ENCODE peak calls at places on chromosome 10, in nine cellular contexts. One of them, this sample, is unnamed.

GRCh38 chr10:112532053-112532658 is 85.1 kb downstream of the VTI1A start:
- DNase-seq in left lung: no peak
- DNase-seq in hepatocyte: no peak
- DNase-seq in SJSA1: no peak
- DNase-seq in H7: no peak
- DNase-seq in PC-3: no peak
- DNase-seq in uterus: no peak
- DNase-seq in mesenchymal stem cell: peak; percentile 16
- DNase-seq in CD8-positive, alpha-beta memory T cell: no peak
- DNase-seq in this sample: peak; percentile 36

GRCh38 chr10:101285519-101286070 is 56.3 kb upstream of the LBX1 start:
- DNase-seq in left lung: no peak
- DNase-seq in hepatocyte: no peak
- DNase-seq in SJSA1: no peak
- DNase-seq in H7: peak; percentile 96
- DNase-seq in PC-3: no peak
- DNase-seq in uterus: no peak
- DNase-seq in mesenchymal stem cell: no peak
- DNase-seq in CD8-positive, alpha-beta memory T cell: no peak
- DNase-seq in this sample: no peak

GRCh38 chr10:77016278-77016815 is 621.3 kb downstream of the KCNMA1 start:
- DNase-seq in left lung: no peak
- DNase-seq in hepatocyte: no peak
- DNase-seq in SJSA1: no peak
- DNase-seq in H7: no peak
- DNase-seq in PC-3: peak; percentile 99
- DNase-seq in uterus: no peak
- DNase-seq in mesenchymal stem cell: no peak
- DNase-seq in CD8-positive, alpha-beta memory T cell: no peak
- DNase-seq in this sample: no peak

GRCh38 chr10:63105811-63106755 is 27.0 kb upstream of the NRBF2 start:
- DNase-seq in left lung: no peak
- DNase-seq in hepatocyte: no peak
- DNase-seq in SJSA1: peak; percentile 79
- DNase-seq in H7: no peak
- DNase-seq in PC-3: peak; percentile 92
- DNase-seq in uterus: peak; percentile 42
- DNase-seq in mesenchymal stem cell: peak; percentile 40
- DNase-seq in CD8-positive, alpha-beta memory T cell: no peak
- DNase-seq in this sample: no peak

GRCh38 chr10:48511066-48511854 is 93.6 kb downstream of the ARHGAP22 start:
- DNase-seq in left lung: no peak
- DNase-seq in hepatocyte: no peak
- DNase-seq in SJSA1: no peak
- DNase-seq in H7: no peak
- DNase-seq in PC-3: no peak
- DNase-seq in uterus: no peak
- DNase-seq in mesenchymal stem cell: no peak
- DNase-seq in CD8-positive, alpha-beta memory T cell: no peak
- DNase-seq in this sample: no peak

GRCh38 chr10:30433286-30433778 is 652 bp upstream of the MAP3K8 start:
- DNase-seq in left lung: peak; percentile 90
- DNase-seq in hepatocyte: peak; percentile 90
- DNase-seq in SJSA1: peak; percentile 83
- DNase-seq in H7: peak; percentile 80
- DNase-seq in PC-3: peak; percentile 61
- DNase-seq in uterus: peak; percentile 84
- DNase-seq in mesenchymal stem cell: peak; percentile 88
- DNase-seq in CD8-positive, alpha-beta memory T cell: peak; percentile 42
- DNase-seq in this sample: peak; percentile 70

GRCh38 chr10:35614312-35614711 is 9.2 kb downstream of the GJD4 start:
- DNase-seq in left lung: no peak
- DNase-seq in hepatocyte: no peak
- DNase-seq in SJSA1: no peak
- DNase-seq in H7: no peak
- DNase-seq in PC-3: peak; percentile 48
- DNase-seq in uterus: no peak
- DNase-seq in mesenchymal stem cell: no peak
- DNase-seq in CD8-positive, alpha-beta memory T cell: no peak
- DNase-seq in this sample: no peak

GRCh38 chr10:47323087-47323486 is 833 bp downstream of the GDF2 start:
- DNase-seq in left lung: no peak
- DNase-seq in hepatocyte: no peak
- DNase-seq in SJSA1: no peak
- DNase-seq in H7: no peak
- DNase-seq in PC-3: no peak
- DNase-seq in uterus: no peak
- DNase-seq in mesenchymal stem cell: no peak
- DNase-seq in CD8-positive, alpha-beta memory T cell: no peak
- DNase-seq in this sample: no peak

GRCh38 chr10:103770139-103770538 is 85.2 kb downstream of the SH3PXD2A start:
- DNase-seq in left lung: no peak
- DNase-seq in hepatocyte: no peak
- DNase-seq in SJSA1: no peak
- DNase-seq in H7: no peak
- DNase-seq in PC-3: no peak
- DNase-seq in uterus: no peak
- DNase-seq in mesenchymal stem cell: no peak
- DNase-seq in CD8-positive, alpha-beta memory T cell: no peak
- DNase-seq in this sample: no peak

GRCh38 chr10:35460852-35461460 is 124.6 kb downstream of the CCNY start:
- DNase-seq in left lung: no peak
- DNase-seq in hepatocyte: no peak
- DNase-seq in SJSA1: no peak
- DNase-seq in H7: no peak
- DNase-seq in PC-3: no peak
- DNase-seq in uterus: no peak
- DNase-seq in mesenchymal stem cell: peak; percentile 64
- DNase-seq in CD8-positive, alpha-beta memory T cell: no peak
- DNase-seq in this sample: no peak

GRCh38 chr10:103637855-103638561 is 144.5 kb downstream of the NEURL1 start:
- DNase-seq in left lung: no peak
- DNase-seq in hepatocyte: no peak
- DNase-seq in SJSA1: no peak
- DNase-seq in H7: peak; percentile 54
- DNase-seq in PC-3: no peak
- DNase-seq in uterus: peak; percentile 93
- DNase-seq in mesenchymal stem cell: no peak
- DNase-seq in CD8-positive, alpha-beta memory T cell: no peak
- DNase-seq in this sample: no peak

GRCh38 chr10:24869354-24870016 is 82.9 kb downstream of the PRTFDC1 start:
- DNase-seq in left lung: no peak
- DNase-seq in hepatocyte: no peak
- DNase-seq in SJSA1: no peak
- DNase-seq in H7: no peak
- DNase-seq in PC-3: peak; percentile 77
- DNase-seq in uterus: no peak
- DNase-seq in mesenchymal stem cell: no peak
- DNase-seq in CD8-positive, alpha-beta memory T cell: no peak
- DNase-seq in this sample: no peak

GRCh38 chr10:13882112-13882711 is 295.4 kb downstream of the PRPF18 start:
- DNase-seq in left lung: no peak
- DNase-seq in hepatocyte: no peak
- DNase-seq in SJSA1: peak; percentile 90
- DNase-seq in H7: peak; percentile 51
- DNase-seq in PC-3: peak; percentile 91
- DNase-seq in uterus: no peak
- DNase-seq in mesenchymal stem cell: peak; percentile 89
- DNase-seq in CD8-positive, alpha-beta memory T cell: no peak
- DNase-seq in this sample: peak; percentile 75

GRCh38 chr10:72455889-72456588 is 101.3 kb upstream of the DNAJB12 start:
- DNase-seq in left lung: no peak
- DNase-seq in hepatocyte: no peak
- DNase-seq in SJSA1: no peak
- DNase-seq in H7: no peak
- DNase-seq in PC-3: no peak
- DNase-seq in uterus: no peak
- DNase-seq in mesenchymal stem cell: peak; percentile 10
- DNase-seq in CD8-positive, alpha-beta memory T cell: no peak
- DNase-seq in this sample: peak; percentile 84

GRCh38 chr10:361203-362135 is 226.2 kb downstream of the ZMYND11 start:
- DNase-seq in left lung: no peak
- DNase-seq in hepatocyte: peak; percentile 48
- DNase-seq in SJSA1: no peak
- DNase-seq in H7: no peak
- DNase-seq in PC-3: no peak
- DNase-seq in uterus: no peak
- DNase-seq in mesenchymal stem cell: peak; percentile 22
- DNase-seq in CD8-positive, alpha-beta memory T cell: no peak
- DNase-seq in this sample: no peak

GRCh38 chr10:11167233-11167979 is 149.7 kb downstream of the CELF2 start:
- DNase-seq in left lung: no peak
- DNase-seq in hepatocyte: no peak
- DNase-seq in SJSA1: no peak
- DNase-seq in H7: no peak
- DNase-seq in PC-3: no peak
- DNase-seq in uterus: no peak
- DNase-seq in mesenchymal stem cell: no peak
- DNase-seq in CD8-positive, alpha-beta memory T cell: no peak
- DNase-seq in this sample: no peak
- H3K4me3 ChIP-seq in left lung: peak overlapping the region; percentile 41
- H3K4me3 ChIP-seq in hepatocyte: no peak overlapping the region
- H3K4me3 ChIP-seq in SJSA1: no peak overlapping the region
- H3K4me3 ChIP-seq in H7: no peak overlapping the region
- H3K4me3 ChIP-seq in PC-3: no peak overlapping the region
- H3K4me3 ChIP-seq in uterus: no peak overlapping the region
- H3K4me3 ChIP-seq in mesenchymal stem cell: peak overlapping the region; percentile 89
- H3K4me3 ChIP-seq in CD8-positive, alpha-beta memory T cell: peak overlapping the region; percentile 72
- H3K4me3 ChIP-seq in this sample: peak overlapping the region; percentile 96

GRCh38 chr10:124165311-124165710 is 71.9 kb upstream of the CHST15 start:
- DNase-seq in left lung: no peak
- DNase-seq in hepatocyte: no peak
- DNase-seq in SJSA1: no peak
- DNase-seq in H7: no peak
- DNase-seq in PC-3: no peak
- DNase-seq in uterus: no peak
- DNase-seq in mesenchymal stem cell: no peak
- DNase-seq in CD8-positive, alpha-beta memory T cell: no peak
- DNase-seq in this sample: no peak

GRCh38 chr10:124162136-124162535 is 68.7 kb upstream of the CHST15 start:
- DNase-seq in left lung: no peak
- DNase-seq in hepatocyte: no peak
- DNase-seq in SJSA1: no peak
- DNase-seq in H7: no peak
- DNase-seq in PC-3: no peak
- DNase-seq in uterus: no peak
- DNase-seq in mesenchymal stem cell: no peak
- DNase-seq in CD8-positive, alpha-beta memory T cell: no peak
- DNase-seq in this sample: no peak

GRCh38 chr10:124165827-124166226 is 72.4 kb upstream of the CHST15 start:
- DNase-seq in left lung: no peak
- DNase-seq in hepatocyte: no peak
- DNase-seq in SJSA1: no peak
- DNase-seq in H7: no peak
- DNase-seq in PC-3: no peak
- DNase-seq in uterus: no peak
- DNase-seq in mesenchymal stem cell: no peak
- DNase-seq in CD8-positive, alpha-beta memory T cell: no peak
- DNase-seq in this sample: no peak

GRCh38 chr10:124162774-124163354 is 69.5 kb upstream of the CHST15 start:
- DNase-seq in left lung: no peak
- DNase-seq in hepatocyte: no peak
- DNase-seq in SJSA1: no peak
- DNase-seq in H7: no peak
- DNase-seq in PC-3: no peak
- DNase-seq in uterus: no peak
- DNase-seq in mesenchymal stem cell: no peak
- DNase-seq in CD8-positive, alpha-beta memory T cell: no peak
- DNase-seq in this sample: no peak

GRCh38 chr10:124164252-124164651 is 70.9 kb upstream of the CHST15 start:
- DNase-seq in left lung: no peak
- DNase-seq in hepatocyte: no peak
- DNase-seq in SJSA1: no peak
- DNase-seq in H7: no peak
- DNase-seq in PC-3: no peak
- DNase-seq in uterus: no peak
- DNase-seq in mesenchymal stem cell: no peak
- DNase-seq in CD8-positive, alpha-beta memory T cell: no peak
- DNase-seq in this sample: no peak
- H3K4me3 ChIP-seq in left lung: no peak overlapping the region
- H3K4me3 ChIP-seq in hepatocyte: no peak overlapping the region
- H3K4me3 ChIP-seq in SJSA1: no peak overlapping the region
- H3K4me3 ChIP-seq in H7: no peak overlapping the region
- H3K4me3 ChIP-seq in PC-3: no peak overlapping the region
- H3K4me3 ChIP-seq in uterus: no peak overlapping the region
- H3K4me3 ChIP-seq in mesenchymal stem cell: no peak overlapping the region
- H3K4me3 ChIP-seq in CD8-positive, alpha-beta memory T cell: no peak overlapping the region
- H3K4me3 ChIP-seq in this sample: no peak overlapping the region

GRCh38 chr10:17234541-17234940 is 6.5 kb downstream of the VIM start:
- DNase-seq in left lung: no peak
- DNase-seq in hepatocyte: no peak
- DNase-seq in SJSA1: no peak
- DNase-seq in H7: no peak
- DNase-seq in PC-3: no peak
- DNase-seq in uterus: no peak
- DNase-seq in mesenchymal stem cell: peak; percentile 34
- DNase-seq in CD8-positive, alpha-beta memory T cell: no peak
- DNase-seq in this sample: no peak

GRCh38 chr10:17229967-17230682 is 2.1 kb downstream of the VIM start:
- DNase-seq in left lung: peak; percentile 97
- DNase-seq in hepatocyte: peak; percentile 87
- DNase-seq in SJSA1: peak; percentile 80
- DNase-seq in H7: peak; percentile 78
- DNase-seq in PC-3: peak; percentile 70
- DNase-seq in uterus: peak; percentile 84
- DNase-seq in mesenchymal stem cell: peak; percentile 70
- DNase-seq in CD8-positive, alpha-beta memory T cell: peak; percentile 83
- DNase-seq in this sample: peak; percentile 89

GRCh38 chr10:17235136-17235535 is 7.1 kb downstream of the VIM start:
- DNase-seq in left lung: no peak
- DNase-seq in hepatocyte: no peak
- DNase-seq in SJSA1: no peak
- DNase-seq in H7: no peak
- DNase-seq in PC-3: no peak
- DNase-seq in uterus: no peak
- DNase-seq in mesenchymal stem cell: peak; percentile 59
- DNase-seq in CD8-positive, alpha-beta memory T cell: no peak
- DNase-seq in this sample: peak; percentile 20

GRCh38 chr10:17233534-17233933 is 5.5 kb downstream of the VIM start:
- DNase-seq in left lung: no peak
- DNase-seq in hepatocyte: no peak
- DNase-seq in SJSA1: no peak
- DNase-seq in H7: no peak
- DNase-seq in PC-3: no peak
- DNase-seq in uterus: peak; percentile 41
- DNase-seq in mesenchymal stem cell: peak; percentile 68
- DNase-seq in CD8-positive, alpha-beta memory T cell: no peak
- DNase-seq in this sample: no peak

GRCh38 chr10:17232276-17232987 is 4.4 kb downstream of the VIM start:
- DNase-seq in left lung: no peak
- DNase-seq in hepatocyte: no peak
- DNase-seq in SJSA1: no peak
- DNase-seq in H7: no peak
- DNase-seq in PC-3: no peak
- DNase-seq in uterus: no peak
- DNase-seq in mesenchymal stem cell: peak; percentile 57
- DNase-seq in CD8-positive, alpha-beta memory T cell: no peak
- DNase-seq in this sample: no peak
- H3K4me3 ChIP-seq in left lung: peak overlapping the region; percentile 83
- H3K4me3 ChIP-seq in hepatocyte: peak overlapping the region; percentile 75
- H3K4me3 ChIP-seq in SJSA1: peak overlapping the region; percentile 89
- H3K4me3 ChIP-seq in H7: no peak overlapping the region
- H3K4me3 ChIP-seq in PC-3: peak overlapping the region; percentile 87
- H3K4me3 ChIP-seq in uterus: peak overlapping the region; percentile 97
- H3K4me3 ChIP-seq in mesenchymal stem cell: peak overlapping the region; percentile 98
- H3K4me3 ChIP-seq in CD8-positive, alpha-beta memory T cell: no peak overlapping the region
- H3K4me3 ChIP-seq in this sample: peak overlapping the region; percentile 87

GRCh38 chr10:3239920-3240909 is 67.6 kb upstream of the PITRM1 start:
- DNase-seq in left lung: no peak
- DNase-seq in hepatocyte: no peak
- DNase-seq in SJSA1: no peak
- DNase-seq in H7: peak; percentile 60
- DNase-seq in PC-3: no peak
- DNase-seq in uterus: peak; percentile 37
- DNase-seq in mesenchymal stem cell: no peak
- DNase-seq in CD8-positive, alpha-beta memory T cell: no peak
- DNase-seq in this sample: no peak
- H3K4me3 ChIP-seq in left lung: no peak overlapping the region
- H3K4me3 ChIP-seq in hepatocyte: no peak overlapping the region
- H3K4me3 ChIP-seq in SJSA1: no peak overlapping the region
- H3K4me3 ChIP-seq in H7: no peak overlapping the region
- H3K4me3 ChIP-seq in PC-3: no peak overlapping the region
- H3K4me3 ChIP-seq in uterus: no peak overlapping the region
- H3K4me3 ChIP-seq in mesenchymal stem cell: no peak overlapping the region
- H3K4me3 ChIP-seq in CD8-positive, alpha-beta memory T cell: no peak overlapping the region
- H3K4me3 ChIP-seq in this sample: no peak overlapping the region

This sample was measured in NB4.